ENCODE peak calls at places on chromosomes 4 and X, in four cellular contexts. One of them, this sample, is unnamed.

GRCh38 chrX:1401611-1402430 is 9.9 kb upstream of the SLC25A6 start:
- DNase-seq in fibroblast of villous mesenchyme: no peak
- DNase-seq in IMR-90: no peak
- DNase-seq in mammary epithelial cell: no peak
- DNase-seq in this sample: no peak

GRCh38 chrX:149996515-149996914 is 58.2 kb upstream of the EOLA2 start:
- DNase-seq in mammary epithelial cell: no peak
- DNase-seq in fibroblast of villous mesenchyme: no peak
- DNase-seq in IMR-90: no peak
- DNase-seq in this sample: no peak

GRCh38 chr4:98970386-98970785 is 25.1 kb upstream of the METAP1 start:
- DNase-seq in mammary epithelial cell: no peak
- DNase-seq in IMR-90: peak
- DNase-seq in fibroblast of villous mesenchyme: no peak
- DNase-seq in this sample: no peak

GRCh38 chr4:1245481-1246051 is 3.4 kb downstream of the CTBP1 start:
- DNase-seq in fibroblast of villous mesenchyme: no peak
- DNase-seq in IMR-90: no peak
- DNase-seq in mammary epithelial cell: no peak
- DNase-seq in this sample: peak

GRCh38 chr4:113758361-113758760 is 3.2 kb downstream of the CAMK2D start:
- DNase-seq in mammary epithelial cell: peak
- DNase-seq in IMR-90: peak
- DNase-seq in fibroblast of villous mesenchyme: peak
- DNase-seq in this sample: no peak

GRCh38 chr4:108118505-108118904 is 50.2 kb downstream of the LEF1 start:
- DNase-seq in fibroblast of villous mesenchyme: no peak
- DNase-seq in mammary epithelial cell: peak
- DNase-seq in IMR-90: no peak
- DNase-seq in this sample: no peak

GRCh38 chr4:89531932-89532640 is 224.5 kb upstream of the GPRIN3 start:
- DNase-seq in IMR-90: no peak
- DNase-seq in fibroblast of villous mesenchyme: no peak
- DNase-seq in mammary epithelial cell: no peak
- DNase-seq in this sample: no peak

GRCh38 chrX:134658002-134658401 is 269 bp downstream of the PLAC1 start:
- DNase-seq in IMR-90: peak
- DNase-seq in mammary epithelial cell: no peak
- DNase-seq in fibroblast of villous mesenchyme: no peak
- DNase-seq in this sample: no peak

GRCh38 chrX:140762061-140762460 is 52.5 kb downstream of the LINC00632 start:
- DNase-seq in IMR-90: peak
- DNase-seq in mammary epithelial cell: peak
- DNase-seq in fibroblast of villous mesenchyme: peak
- DNase-seq in this sample: no peak

GRCh38 chr4:112189754-112190153 is 41.8 kb upstream of the AP1AR start:
- DNase-seq in fibroblast of villous mesenchyme: peak
- DNase-seq in IMR-90: peak
- DNase-seq in mammary epithelial cell: no peak
- DNase-seq in this sample: no peak

GRCh38 chr4:630661-631060 is 5.3 kb downstream of the PDE6B start:
- DNase-seq in mammary epithelial cell: no peak
- DNase-seq in IMR-90: no peak
- DNase-seq in fibroblast of villous mesenchyme: no peak
- DNase-seq in this sample: no peak

GRCh38 chr4:69818060-69818639 is 41.8 kb downstream of the SULT1E1 start:
- DNase-seq in fibroblast of villous mesenchyme: no peak
- DNase-seq in IMR-90: no peak
- DNase-seq in mammary epithelial cell: no peak
- DNase-seq in this sample: no peak

GRCh38 chrX:39201305-39201990 is 400.2 kb downstream of the MID1IP1 start:
- DNase-seq in fibroblast of villous mesenchyme: peak
- DNase-seq in IMR-90: no peak
- DNase-seq in mammary epithelial cell: peak
- DNase-seq in this sample: no peak

GRCh38 chr4:8185280-8185679 is 13.8 kb upstream of the SH3TC1 start:
- DNase-seq in IMR-90: peak
- DNase-seq in fibroblast of villous mesenchyme: peak
- DNase-seq in mammary epithelial cell: peak
- DNase-seq in this sample: no peak

GRCh38 chrX:109624022-109624421 is 950 bp downstream of the KCNE5 start:
- DNase-seq in mammary epithelial cell: no peak
- DNase-seq in IMR-90: no peak
- DNase-seq in fibroblast of villous mesenchyme: no peak
- DNase-seq in this sample: no peak

GRCh38 chr4:8836664-8837171 is 34.9 kb downstream of the HMX1 start:
- DNase-seq in IMR-90: no peak
- DNase-seq in mammary epithelial cell: no peak
- DNase-seq in fibroblast of villous mesenchyme: no peak
- DNase-seq in this sample: no peak

GRCh38 chr4:106306561-106306960 is 9.4 kb downstream of the TBCK start:
- DNase-seq in fibroblast of villous mesenchyme: no peak
- DNase-seq in mammary epithelial cell: no peak
- DNase-seq in IMR-90: no peak
- DNase-seq in this sample: no peak

GRCh38 chrX:109840585-109840984 is 107.5 kb upstream of the ACSL4 start:
- DNase-seq in fibroblast of villous mesenchyme: peak
- DNase-seq in IMR-90: peak
- DNase-seq in mammary epithelial cell: peak
- DNase-seq in this sample: no peak

GRCh38 chr4:92183825-92184224 is 119.9 kb upstream of the GRID2 start:
- DNase-seq in fibroblast of villous mesenchyme: no peak
- DNase-seq in IMR-90: no peak
- DNase-seq in mammary epithelial cell: no peak
- DNase-seq in this sample: no peak

GRCh38 chr4:848803-849477 is 23.0 kb upstream of the CPLX1 start:
- DNase-seq in mammary epithelial cell: no peak
- DNase-seq in IMR-90: no peak
- DNase-seq in fibroblast of villous mesenchyme: no peak
- DNase-seq in this sample: no peak

GRCh38 chr4:54958236-54958635 is 167.2 kb downstream of the KDR start:
- DNase-seq in IMR-90: peak
- DNase-seq in fibroblast of villous mesenchyme: peak
- DNase-seq in mammary epithelial cell: no peak
- DNase-seq in this sample: peak

GRCh38 chr4:1370321-1371124 is 23.5 kb downstream of the UVSSA start:
- DNase-seq in IMR-90: no peak
- DNase-seq in fibroblast of villous mesenchyme: no peak
- DNase-seq in mammary epithelial cell: no peak
- DNase-seq in this sample: no peak

GRCh38 chr4:141826260-141826659 is 189.9 kb downstream of the IL15 start:
- DNase-seq in IMR-90: peak
- DNase-seq in mammary epithelial cell: no peak
- DNase-seq in fibroblast of villous mesenchyme: no peak
- DNase-seq in this sample: no peak

GRCh38 chr4:18568600-18568999 is 547.0 kb upstream of the LCORL start:
- DNase-seq in mammary epithelial cell: no peak
- DNase-seq in fibroblast of villous mesenchyme: no peak
- DNase-seq in IMR-90: no peak
- DNase-seq in this sample: no peak

GRCh38 chrX:107677501-107677901 is 49.2 kb downstream of the PRPS1 start:
- DNase-seq in IMR-90: no peak
- DNase-seq in mammary epithelial cell: peak
- DNase-seq in fibroblast of villous mesenchyme: peak
- DNase-seq in this sample: no peak

GRCh38 chr4:174873931-174874330 is 44.2 kb upstream of the ADAM29 start:
- DNase-seq in fibroblast of villous mesenchyme: peak
- DNase-seq in mammary epithelial cell: no peak
- DNase-seq in IMR-90: no peak
- DNase-seq in this sample: no peak

GRCh38 chr4:2412534-2412884 is 5.9 kb downstream of the ZFYVE28 start:
- DNase-seq in fibroblast of villous mesenchyme: no peak
- DNase-seq in IMR-90: no peak
- DNase-seq in mammary epithelial cell: no peak
- DNase-seq in this sample: no peak

GRCh38 chr4:3364634-3365314 is 72.0 kb downstream of the RGS12 start:
- DNase-seq in fibroblast of villous mesenchyme: no peak
- DNase-seq in IMR-90: no peak
- DNase-seq in mammary epithelial cell: no peak
- DNase-seq in this sample: no peak

GRCh38 chr4:183254162-183254561 is 65.9 kb downstream of the CLDN22 start:
- DNase-seq in fibroblast of villous mesenchyme: peak
- DNase-seq in IMR-90: no peak
- DNase-seq in mammary epithelial cell: no peak
- DNase-seq in this sample: no peak

GRCh38 chr4:40858946-40859345 is 109.2 kb downstream of the NSUN7 start:
- DNase-seq in IMR-90: no peak
- DNase-seq in fibroblast of villous mesenchyme: no peak
- DNase-seq in mammary epithelial cell: no peak
- DNase-seq in this sample: no peak

GRCh38 chrX:35847736-35848135 is 49.6 kb downstream of the MAGEB16 start:
- DNase-seq in IMR-90: no peak
- DNase-seq in mammary epithelial cell: no peak
- DNase-seq in fibroblast of villous mesenchyme: no peak
- DNase-seq in this sample: no peak

GRCh38 chrX:119008122-119008744 is 33.8 kb downstream of the LONRF3 start:
- DNase-seq in fibroblast of villous mesenchyme: peak
- DNase-seq in mammary epithelial cell: no peak
- DNase-seq in IMR-90: peak
- DNase-seq in this sample: no peak

GRCh38 chr4:3492741-3493719 is 29.9 kb downstream of the DOK7 start:
- DNase-seq in fibroblast of villous mesenchyme: peak
- DNase-seq in mammary epithelial cell: no peak
- DNase-seq in IMR-90: peak
- DNase-seq in this sample: no peak

GRCh38 chr4:149549911-149550310 is 265.7 kb downstream of the IQCM start:
- DNase-seq in mammary epithelial cell: no peak
- DNase-seq in fibroblast of villous mesenchyme: peak
- DNase-seq in IMR-90: no peak
- DNase-seq in this sample: no peak
- TF ChIP-seq CTCF in mammary epithelial cell: no peak
- TF ChIP-seq CTCF in fibroblast of villous mesenchyme: no peak
- TF ChIP-seq CTCF in IMR-90: no peak
- TF ChIP-seq CTCF in this sample: no peak

DNA sequence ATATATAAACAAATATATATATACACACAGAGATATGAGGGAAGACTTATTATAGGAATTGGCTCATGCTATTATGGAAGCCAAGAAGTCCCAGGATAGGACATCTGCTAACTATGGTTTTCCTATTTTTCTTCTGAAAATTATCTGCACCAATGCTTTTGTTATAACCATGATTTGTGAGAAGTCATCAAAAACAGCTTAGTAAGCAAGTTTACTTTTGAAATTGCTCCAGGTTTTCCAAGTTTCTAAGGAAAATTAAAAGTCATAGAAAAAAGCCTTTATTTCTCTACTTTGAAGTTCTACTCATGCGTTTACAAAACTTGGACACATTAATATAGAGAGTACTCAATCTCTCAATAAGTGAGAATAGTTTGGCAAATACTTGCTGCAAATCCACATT is 213.1 kb downstream of the TRAM1L1 start:
- DNase-seq in fibroblast of villous mesenchyme: no peak
- DNase-seq in IMR-90: no peak
- DNase-seq in mammary epithelial cell: no peak
- DNase-seq in this sample: no peak
- TF ChIP-seq CTCF in fibroblast of villous mesenchyme: no peak
- TF ChIP-seq CTCF in IMR-90: no peak
- TF ChIP-seq CTCF in mammary epithelial cell: no peak
- TF ChIP-seq CTCF in this sample: no peak

GRCh38 chrX:28717864-28718263 is 130.6 kb downstream of the IL1RAPL1 start:
- DNase-seq in fibroblast of villous mesenchyme: no peak
- DNase-seq in IMR-90: no peak
- DNase-seq in mammary epithelial cell: no peak
- DNase-seq in this sample: no peak
- TF ChIP-seq CTCF in fibroblast of villous mesenchyme: no peak
- TF ChIP-seq CTCF in IMR-90: no peak
- TF ChIP-seq CTCF in mammary epithelial cell: no peak
- TF ChIP-seq CTCF in this sample: no peak

DNA sequence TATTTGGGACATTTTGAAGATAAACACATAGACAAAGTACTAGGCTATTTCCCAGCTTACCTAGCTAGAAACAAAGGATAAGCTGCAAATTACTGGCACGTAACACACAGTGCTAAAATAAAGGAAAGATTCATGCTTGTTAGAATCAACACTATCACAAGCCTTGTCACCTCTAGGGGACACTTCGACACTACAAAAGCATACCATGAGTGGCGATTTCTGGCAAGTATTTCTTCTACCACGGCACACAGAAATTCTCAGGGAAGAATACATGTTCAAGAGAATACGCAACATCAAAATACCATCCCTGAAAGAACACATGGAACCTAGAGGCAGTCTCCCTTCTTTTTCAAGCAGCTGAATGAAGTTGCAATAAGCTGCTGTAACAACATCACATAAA is 5.1 kb downstream of the MECP2 start:
- DNase-seq in IMR-90: no peak
- DNase-seq in mammary epithelial cell: no peak
- DNase-seq in fibroblast of villous mesenchyme: no peak
- DNase-seq in this sample: no peak
- TF ChIP-seq CTCF in IMR-90: no peak
- TF ChIP-seq CTCF in mammary epithelial cell: no peak
- TF ChIP-seq CTCF in fibroblast of villous mesenchyme: no peak
- TF ChIP-seq CTCF in this sample: no peak

DNA sequence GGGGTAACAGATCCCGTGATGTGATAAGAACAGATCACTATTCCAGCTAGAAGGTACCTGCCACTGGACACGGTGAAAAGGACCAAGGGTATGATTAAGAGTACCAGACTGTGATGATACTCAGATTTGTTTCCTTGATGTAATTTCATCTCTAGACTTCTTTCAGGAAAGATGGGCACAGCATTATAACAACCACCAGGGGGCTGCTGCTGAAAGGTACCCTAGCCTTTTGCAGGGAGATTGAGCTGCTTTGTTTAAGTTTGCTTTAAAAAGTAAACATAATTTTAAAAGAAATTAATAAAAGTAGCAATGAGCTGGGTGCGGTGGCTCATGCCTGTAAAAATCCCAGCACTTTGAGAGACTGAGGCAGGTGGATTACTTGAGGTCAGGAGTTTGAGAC is 145.4 kb downstream of the EMCN start:
- DNase-seq in mammary epithelial cell: no peak
- DNase-seq in IMR-90: no peak
- DNase-seq in fibroblast of villous mesenchyme: peak
- DNase-seq in this sample: no peak
- TF ChIP-seq CTCF in mammary epithelial cell: peak
- TF ChIP-seq CTCF in IMR-90: peak
- TF ChIP-seq CTCF in fibroblast of villous mesenchyme: peak
- TF ChIP-seq CTCF in this sample: no peak

GRCh38 chrX:71420686-71421085 is 54.5 kb downstream of the TAF1 start:
- DNase-seq in fibroblast of villous mesenchyme: no peak
- DNase-seq in mammary epithelial cell: no peak
- DNase-seq in IMR-90: no peak
- DNase-seq in this sample: no peak
- TF ChIP-seq CTCF in fibroblast of villous mesenchyme: no peak
- TF ChIP-seq CTCF in mammary epithelial cell: no peak
- TF ChIP-seq CTCF in IMR-90: no peak
- TF ChIP-seq CTCF in this sample: no peak